ENCODE peak calls at places on chromosomes 11 and 22, in five cellular contexts. One of them, this sample, is unnamed.

GRCh38 chr11:60700689-60701508 is 1.5 kb downstream of the MS4A8 start:
- DNase-seq in nucleus accumbens: no peak
- DNase-seq in activated naive CD4-positive, alpha-beta T cell treated with Interleukin-2 at 50 U/mL for 16 hours: no peak
- DNase-seq in activated T-cell treated with anti-CD3 and anti-CD28 coated beads for 1 hour: no peak
- DNase-seq in NCI-H1105: peak; percentile 76
- DNase-seq in this sample: no peak

GRCh38 chr22:24155597-24156145 is 25.6 kb upstream of the SUSD2 start:
- DNase-seq in activated T-cell treated with anti-CD3 and anti-CD28 coated beads for 1 hour: peak; percentile 38
- DNase-seq in NCI-H1105: peak; percentile 13
- DNase-seq in activated naive CD4-positive, alpha-beta T cell treated with Interleukin-2 at 50 U/mL for 16 hours: peak; percentile 37
- DNase-seq in nucleus accumbens: peak; percentile 55
- DNase-seq in this sample: no peak

GRCh38 chr11:87659807-87660206 is 515.4 kb downstream of the RAB38 start:
- DNase-seq in NCI-H1105: no peak
- DNase-seq in activated naive CD4-positive, alpha-beta T cell treated with Interleukin-2 at 50 U/mL for 16 hours: no peak
- DNase-seq in nucleus accumbens: no peak
- DNase-seq in activated T-cell treated with anti-CD3 and anti-CD28 coated beads for 1 hour: no peak
- DNase-seq in this sample: no peak

GRCh38 chr11:123122852-123123251 is 60.9 kb upstream of the HSPA8 start:
- DNase-seq in NCI-H1105: no peak
- DNase-seq in activated naive CD4-positive, alpha-beta T cell treated with Interleukin-2 at 50 U/mL for 16 hours: no peak
- DNase-seq in nucleus accumbens: no peak
- DNase-seq in activated T-cell treated with anti-CD3 and anti-CD28 coated beads for 1 hour: no peak
- DNase-seq in this sample: no peak

GRCh38 chr22:28768701-28769393 is 3.6 kb upstream of the CCDC117 start:
- DNase-seq in activated naive CD4-positive, alpha-beta T cell treated with Interleukin-2 at 50 U/mL for 16 hours: no peak
- DNase-seq in nucleus accumbens: no peak
- DNase-seq in activated T-cell treated with anti-CD3 and anti-CD28 coated beads for 1 hour: no peak
- DNase-seq in NCI-H1105: no peak
- DNase-seq in this sample: no peak

GRCh38 chr22:29831186-29831921 is 6.7 kb downstream of the ASCC2 start:
- DNase-seq in activated T-cell treated with anti-CD3 and anti-CD28 coated beads for 1 hour: no peak
- DNase-seq in activated naive CD4-positive, alpha-beta T cell treated with Interleukin-2 at 50 U/mL for 16 hours: no peak
- DNase-seq in nucleus accumbens: no peak
- DNase-seq in NCI-H1105: no peak
- DNase-seq in this sample: no peak

GRCh38 chr11:2837096-2837601 is 48.4 kb downstream of the CDKN1C start:
- DNase-seq in activated naive CD4-positive, alpha-beta T cell treated with Interleukin-2 at 50 U/mL for 16 hours: no peak
- DNase-seq in nucleus accumbens: no peak
- DNase-seq in activated T-cell treated with anti-CD3 and anti-CD28 coated beads for 1 hour: no peak
- DNase-seq in NCI-H1105: no peak
- DNase-seq in this sample: no peak

GRCh38 chr11:66313321-66314185 is 3.3 kb downstream of the CD248 start:
- DNase-seq in activated naive CD4-positive, alpha-beta T cell treated with Interleukin-2 at 50 U/mL for 16 hours: no peak
- DNase-seq in activated T-cell treated with anti-CD3 and anti-CD28 coated beads for 1 hour: no peak
- DNase-seq in nucleus accumbens: no peak
- DNase-seq in NCI-H1105: no peak
- DNase-seq in this sample: no peak

GRCh38 chr11:73359341-73359740 is 16.9 kb upstream of the RELT start:
- DNase-seq in NCI-H1105: no peak
- DNase-seq in activated T-cell treated with anti-CD3 and anti-CD28 coated beads for 1 hour: no peak
- DNase-seq in nucleus accumbens: no peak
- DNase-seq in activated naive CD4-positive, alpha-beta T cell treated with Interleukin-2 at 50 U/mL for 16 hours: no peak
- DNase-seq in this sample: no peak

GRCh38 chr11:48019597-48019996 is 39.2 kb downstream of the PTPRJ start:
- DNase-seq in activated T-cell treated with anti-CD3 and anti-CD28 coated beads for 1 hour: no peak
- DNase-seq in NCI-H1105: no peak
- DNase-seq in nucleus accumbens: no peak
- DNase-seq in activated naive CD4-positive, alpha-beta T cell treated with Interleukin-2 at 50 U/mL for 16 hours: no peak
- DNase-seq in this sample: no peak

GRCh38 chr11:23403210-23404185 is 543.2 kb upstream of the CCDC179 start:
- DNase-seq in activated naive CD4-positive, alpha-beta T cell treated with Interleukin-2 at 50 U/mL for 16 hours: no peak
- DNase-seq in nucleus accumbens: no peak
- DNase-seq in NCI-H1105: no peak
- DNase-seq in activated T-cell treated with anti-CD3 and anti-CD28 coated beads for 1 hour: no peak
- DNase-seq in this sample: no peak

GRCh38 chr11:22711212-22711770 is 44.9 kb downstream of the GAS2 start:
- DNase-seq in activated T-cell treated with anti-CD3 and anti-CD28 coated beads for 1 hour: no peak
- DNase-seq in NCI-H1105: no peak
- DNase-seq in nucleus accumbens: no peak
- DNase-seq in activated naive CD4-positive, alpha-beta T cell treated with Interleukin-2 at 50 U/mL for 16 hours: no peak
- DNase-seq in this sample: no peak

GRCh38 chr11:125128450-125128849 is 17.0 kb upstream of the TMEM218 start:
- DNase-seq in nucleus accumbens: no peak
- DNase-seq in activated T-cell treated with anti-CD3 and anti-CD28 coated beads for 1 hour: no peak
- DNase-seq in NCI-H1105: no peak
- DNase-seq in activated naive CD4-positive, alpha-beta T cell treated with Interleukin-2 at 50 U/mL for 16 hours: no peak
- DNase-seq in this sample: no peak

GRCh38 chr22:31626427-31627150 is 35.4 kb downstream of the PISD start:
- DNase-seq in NCI-H1105: no peak
- DNase-seq in activated T-cell treated with anti-CD3 and anti-CD28 coated beads for 1 hour: no peak
- DNase-seq in activated naive CD4-positive, alpha-beta T cell treated with Interleukin-2 at 50 U/mL for 16 hours: no peak
- DNase-seq in nucleus accumbens: no peak
- DNase-seq in this sample: no peak

GRCh38 chr22:40441761-40442364 is 71.5 kb downstream of the SGSM3 start:
- DNase-seq in activated T-cell treated with anti-CD3 and anti-CD28 coated beads for 1 hour: no peak
- DNase-seq in activated naive CD4-positive, alpha-beta T cell treated with Interleukin-2 at 50 U/mL for 16 hours: no peak
- DNase-seq in NCI-H1105: no peak
- DNase-seq in nucleus accumbens: no peak
- DNase-seq in this sample: no peak

GRCh38 chr22:25722223-25723015 is 19.6 kb upstream of the MYO18B start:
- DNase-seq in nucleus accumbens: no peak
- DNase-seq in NCI-H1105: no peak
- DNase-seq in activated naive CD4-positive, alpha-beta T cell treated with Interleukin-2 at 50 U/mL for 16 hours: no peak
- DNase-seq in activated T-cell treated with anti-CD3 and anti-CD28 coated beads for 1 hour: no peak
- DNase-seq in this sample: no peak

GRCh38 chr11:119940401-119940976 is 197.4 kb downstream of the TRIM29 start:
- DNase-seq in activated T-cell treated with anti-CD3 and anti-CD28 coated beads for 1 hour: no peak
- DNase-seq in activated naive CD4-positive, alpha-beta T cell treated with Interleukin-2 at 50 U/mL for 16 hours: no peak
- DNase-seq in NCI-H1105: no peak
- DNase-seq in nucleus accumbens: no peak
- DNase-seq in this sample: no peak

GRCh38 chr22:49838771-49839717 is 11.4 kb upstream of the BRD1 start:
- DNase-seq in activated T-cell treated with anti-CD3 and anti-CD28 coated beads for 1 hour: peak; percentile 72
- DNase-seq in activated naive CD4-positive, alpha-beta T cell treated with Interleukin-2 at 50 U/mL for 16 hours: peak; percentile 88
- DNase-seq in nucleus accumbens: no peak
- DNase-seq in NCI-H1105: no peak
- DNase-seq in this sample: peak; percentile 88

GRCh38 chr22:26671317-26672059 is 14.1 kb downstream of the MIAT start:
- DNase-seq in activated T-cell treated with anti-CD3 and anti-CD28 coated beads for 1 hour: peak; percentile 62
- DNase-seq in NCI-H1105: peak; percentile 66
- DNase-seq in activated naive CD4-positive, alpha-beta T cell treated with Interleukin-2 at 50 U/mL for 16 hours: peak; percentile 71
- DNase-seq in nucleus accumbens: peak; percentile 17
- DNase-seq in this sample: peak; percentile 83

GRCh38 chr11:102552447-102553200 is 22.1 kb upstream of the MMP7 start:
- DNase-seq in activated naive CD4-positive, alpha-beta T cell treated with Interleukin-2 at 50 U/mL for 16 hours: no peak
- DNase-seq in NCI-H1105: no peak
- DNase-seq in activated T-cell treated with anti-CD3 and anti-CD28 coated beads for 1 hour: no peak
- DNase-seq in nucleus accumbens: no peak
- DNase-seq in this sample: no peak

GRCh38 chr11:41235670-41236069 is 223.8 kb downstream of the LRRC4C start:
- DNase-seq in activated naive CD4-positive, alpha-beta T cell treated with Interleukin-2 at 50 U/mL for 16 hours: no peak
- DNase-seq in activated T-cell treated with anti-CD3 and anti-CD28 coated beads for 1 hour: no peak
- DNase-seq in NCI-H1105: no peak
- DNase-seq in nucleus accumbens: no peak
- DNase-seq in this sample: no peak

GRCh38 chr11:108871152-108871551 is 206.3 kb downstream of the DDX10 start:
- DNase-seq in nucleus accumbens: no peak
- DNase-seq in NCI-H1105: no peak
- DNase-seq in activated naive CD4-positive, alpha-beta T cell treated with Interleukin-2 at 50 U/mL for 16 hours: no peak
- DNase-seq in activated T-cell treated with anti-CD3 and anti-CD28 coated beads for 1 hour: no peak
- DNase-seq in this sample: no peak